ENCODE peak calls at places on chromosomes 7 and 10, in four cellular contexts. One of them, this sample, is unnamed. For H3K27me3, the result is how much of the 10 kb centered on the place peaks cover.

GRCh38 chr7:42618649-42619315 is 293.1 kb downstream of the C7orf25 start:
- DNase-seq in H9: no peak
- DNase-seq in neuronal stem cell: no peak
- DNase-seq in trophoblast cell: peak
- DNase-seq in this sample: no peak

GRCh38 chr7:2263176-2263575 is 21.1 kb downstream of the NUDT1 start:
- DNase-seq in H9: no peak
- DNase-seq in neuronal stem cell: no peak
- DNase-seq in trophoblast cell: no peak
- DNase-seq in this sample: no peak

GRCh38 chr7:32259917-32260596 is 189.8 kb upstream of the PDE1C start:
- DNase-seq in H9: no peak
- DNase-seq in neuronal stem cell: no peak
- DNase-seq in trophoblast cell: no peak
- DNase-seq in this sample: no peak

GRCh38 chr10:15715619-15716227 is 4.0 kb downstream of the ITGA8 start:
- DNase-seq in H9: no peak
- DNase-seq in neuronal stem cell: peak
- DNase-seq in trophoblast cell: no peak
- DNase-seq in this sample: peak

GRCh38 chr10:79284158-79284871 is 63.0 kb upstream of the PPIF start:
- DNase-seq in H9: no peak
- DNase-seq in neuronal stem cell: no peak
- DNase-seq in trophoblast cell: peak
- DNase-seq in this sample: no peak

GRCh38 chr10:124049484-124049883 is 43.9 kb downstream of the CHST15 start:
- DNase-seq in H9: no peak
- DNase-seq in neuronal stem cell: no peak
- DNase-seq in trophoblast cell: peak
- DNase-seq in this sample: peak

GRCh38 chr10:1382711-1383110 is 326.5 kb downstream of the WDR37 start:
- DNase-seq in H9: peak
- DNase-seq in neuronal stem cell: no peak
- DNase-seq in trophoblast cell: no peak
- DNase-seq in this sample: no peak

GRCh38 chr7:48638041-48638440 is 286.3 kb upstream of the CDC14C start:
- DNase-seq in H9: no peak
- DNase-seq in neuronal stem cell: no peak
- DNase-seq in trophoblast cell: no peak
- DNase-seq in this sample: no peak

GRCh38 chr7:76225379-76225778 is 23.7 kb downstream of the SRRM3 start:
- DNase-seq in H9: peak
- DNase-seq in neuronal stem cell: peak
- DNase-seq in trophoblast cell: peak
- DNase-seq in this sample: peak

GRCh38 chr7:64656489-64656888 is 9.4 kb upstream of the ZNF107 start:
- DNase-seq in H9: no peak
- DNase-seq in neuronal stem cell: no peak
- DNase-seq in trophoblast cell: peak
- DNase-seq in this sample: no peak

GRCh38 chr7:134254311-134254710 is 62.4 kb downstream of the SLC35B4 start:
- DNase-seq in H9: no peak
- DNase-seq in neuronal stem cell: no peak
- DNase-seq in trophoblast cell: peak
- DNase-seq in this sample: no peak

DNA sequence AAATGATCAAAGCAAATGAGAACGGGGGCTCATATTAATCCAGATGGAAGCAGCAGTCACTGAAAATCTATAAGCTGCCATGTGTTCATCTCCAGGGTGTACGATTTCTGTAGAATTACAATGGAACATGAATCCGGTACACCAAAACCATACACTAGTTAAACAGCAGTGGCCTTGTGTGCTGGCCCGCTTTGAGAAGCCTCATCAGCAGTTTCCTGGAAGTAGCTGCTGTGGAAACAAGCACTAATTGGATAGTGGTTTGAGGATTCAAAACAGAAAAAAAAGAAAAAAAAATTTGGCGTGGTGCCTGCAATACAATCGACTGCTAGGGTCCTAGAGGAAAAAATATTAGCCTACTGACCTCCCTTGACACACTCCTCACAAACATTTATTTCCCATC is 545.9 kb downstream of the SORCS1 start:
- DNase-seq in H9: no peak
- DNase-seq in neuronal stem cell: no peak
- DNase-seq in trophoblast cell: no peak
- DNase-seq in this sample: no peak
- H2BK12ac ChIP-seq in H9: no peak
- H2BK12ac ChIP-seq in neuronal stem cell: no peak
- H2BK12ac ChIP-seq in trophoblast cell: no peak
- H2BK12ac ChIP-seq in this sample: no peak

DNA sequence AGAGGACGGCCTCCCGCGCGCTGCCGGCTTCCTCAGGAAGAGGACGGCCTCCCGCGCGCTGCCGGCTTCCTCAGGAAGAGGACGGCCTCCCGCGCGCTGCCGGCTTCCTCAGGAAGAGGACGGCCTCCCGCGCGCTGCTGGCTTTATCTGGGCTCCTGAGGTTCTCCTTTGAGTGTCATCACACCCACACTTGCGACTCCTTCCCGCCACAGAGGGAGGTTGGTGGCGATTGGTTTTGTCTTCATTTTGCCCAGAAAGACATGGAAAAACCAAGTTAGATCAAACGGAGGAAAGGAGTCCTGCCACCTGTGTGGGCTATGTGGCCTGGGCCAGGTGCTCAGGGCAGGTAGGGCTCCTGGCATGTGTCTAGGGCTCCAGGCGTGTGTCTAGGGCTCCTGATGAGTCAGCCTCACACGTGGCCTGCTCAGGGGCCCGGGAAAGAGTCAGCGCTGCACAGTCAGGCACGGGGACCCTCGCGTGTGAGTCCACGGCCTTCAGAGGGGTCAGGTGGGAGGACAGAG is 138.0 kb downstream of the VIPR2 start:
- DNase-seq in H9: no peak
- DNase-seq in neuronal stem cell: no peak
- DNase-seq in trophoblast cell: peak
- DNase-seq in this sample: no peak
- H3K27me3 ChIP-seq in H9: under half
- H3K27me3 ChIP-seq in neuronal stem cell: under half
- H3K27me3 ChIP-seq in trophoblast cell: under half
- H3K27me3 ChIP-seq in this sample: under half

DNA sequence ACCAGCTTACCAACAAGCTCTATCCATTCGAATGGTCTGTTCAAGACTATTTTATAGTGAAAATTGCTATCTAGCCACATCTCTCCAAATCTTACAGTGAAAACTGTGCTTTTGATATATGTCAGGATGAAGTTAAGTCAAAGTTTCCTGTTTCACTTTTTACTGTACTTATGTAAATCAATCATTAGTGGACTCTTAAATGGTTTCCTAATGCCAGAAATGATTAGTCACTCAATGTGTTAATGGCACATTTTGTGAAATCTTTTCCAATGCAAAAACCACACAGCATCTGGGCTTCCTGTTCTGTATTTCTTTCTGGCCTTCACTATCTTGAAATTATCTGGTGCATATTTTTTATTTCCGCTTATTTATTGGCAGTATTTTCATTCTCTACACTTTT is 87.3 kb upstream of the STEAP1B start:
- DNase-seq in H9: no peak
- DNase-seq in neuronal stem cell: no peak
- DNase-seq in trophoblast cell: no peak
- DNase-seq in this sample: peak
- H3K14ac ChIP-seq in H9: no peak
- H3K14ac ChIP-seq in neuronal stem cell: no peak
- H3K14ac ChIP-seq in trophoblast cell: no peak
- H3K14ac ChIP-seq in this sample: no peak

GRCh38 chr7:28695300-28696261 is 262.5 kb downstream of the TRIL start:
- DNase-seq in H9: no peak
- DNase-seq in neuronal stem cell: peak
- DNase-seq in trophoblast cell: no peak
- DNase-seq in this sample: no peak
- H2BK12ac ChIP-seq in H9: no peak
- H2BK12ac ChIP-seq in neuronal stem cell: no peak
- H2BK12ac ChIP-seq in trophoblast cell: no peak
- H2BK12ac ChIP-seq in this sample: no peak

GRCh38 chr10:46551701-46552525 is 4.5 kb downstream of the GPRIN2 start:
- DNase-seq in H9: peak
- DNase-seq in neuronal stem cell: no peak
- DNase-seq in trophoblast cell: no peak
- DNase-seq in this sample: no peak

GRCh38 chr10:46549171-46550075 is 7.0 kb downstream of the GPRIN2 start:
- DNase-seq in H9: peak
- DNase-seq in neuronal stem cell: no peak
- DNase-seq in trophoblast cell: no peak
- DNase-seq in this sample: no peak

GRCh38 chr10:46550076-46550790 is 6.2 kb downstream of the GPRIN2 start:
- DNase-seq in H9: peak
- DNase-seq in neuronal stem cell: no peak
- DNase-seq in trophoblast cell: no peak
- DNase-seq in this sample: no peak

GRCh38 chr10:46552526-46553237 is 3.8 kb downstream of the GPRIN2 start:
- DNase-seq in H9: no peak
- DNase-seq in neuronal stem cell: no peak
- DNase-seq in trophoblast cell: no peak
- DNase-seq in this sample: no peak

DNA sequence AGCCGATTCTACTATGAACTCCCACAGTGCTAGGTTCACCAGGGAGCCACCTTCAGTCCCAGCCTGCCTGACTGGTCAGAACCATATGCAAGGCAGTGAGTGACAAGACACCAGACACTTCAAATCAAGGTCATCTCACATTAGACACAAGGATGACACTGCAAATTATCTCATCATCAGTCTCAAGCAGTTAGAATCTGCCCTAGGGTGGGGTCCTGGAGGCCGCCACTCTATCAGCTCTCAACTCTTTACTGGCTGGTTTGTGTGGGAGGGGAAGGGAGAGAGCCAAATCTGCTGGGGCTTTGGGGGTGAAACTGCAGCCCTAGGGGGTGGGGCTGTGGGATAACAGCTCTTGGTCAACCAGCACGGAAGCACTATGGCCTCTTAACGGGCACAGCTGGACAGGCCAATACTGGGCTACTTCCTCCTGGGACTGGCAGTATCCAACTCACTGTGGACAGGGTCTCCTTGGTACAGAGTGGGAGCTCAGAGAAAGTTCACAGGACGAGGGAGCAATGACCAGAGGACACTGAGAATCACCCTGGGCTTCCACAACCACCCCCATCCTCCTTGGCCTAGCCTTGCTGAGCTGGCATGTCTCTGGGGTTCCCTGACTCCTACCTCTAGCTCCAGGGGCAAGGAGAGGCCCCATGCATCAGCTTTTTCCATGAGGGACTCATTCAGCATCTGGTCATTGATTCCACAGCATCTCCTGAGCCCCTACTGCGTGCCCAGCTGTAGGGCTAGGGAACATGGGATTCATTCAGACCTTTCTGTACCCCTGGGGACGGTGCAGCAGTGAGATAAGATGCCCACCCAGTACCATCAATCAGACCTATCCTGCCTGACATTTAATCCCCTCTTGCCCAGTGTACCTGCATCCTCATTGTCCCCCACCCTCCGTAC is 5.4 kb downstream of the GPRIN2 start:
- DNase-seq in H9: peak
- DNase-seq in neuronal stem cell: no peak
- DNase-seq in trophoblast cell: no peak
- DNase-seq in this sample: no peak
- H3K27me3 ChIP-seq in H9: under half
- H3K27me3 ChIP-seq in neuronal stem cell: half or more
- H3K27me3 ChIP-seq in trophoblast cell: under half
- H3K27me3 ChIP-seq in this sample: under half

GRCh38 chr10:77420942-77421523 is 216.6 kb downstream of the KCNMA1 start:
- DNase-seq in H9: no peak
- DNase-seq in neuronal stem cell: no peak
- DNase-seq in trophoblast cell: no peak
- DNase-seq in this sample: no peak
- H3K14ac ChIP-seq in H9: no peak
- H3K14ac ChIP-seq in neuronal stem cell: no peak
- H3K14ac ChIP-seq in trophoblast cell: no peak
- H3K14ac ChIP-seq in this sample: no peak

GRCh38 chr7:150003304-150003810 is 129.6 kb downstream of the ATP6V0E2 start:
- DNase-seq in H9: no peak
- DNase-seq in neuronal stem cell: no peak
- DNase-seq in trophoblast cell: no peak
- DNase-seq in this sample: no peak
- H2BK12ac ChIP-seq in H9: no peak
- H2BK12ac ChIP-seq in neuronal stem cell: peak
- H2BK12ac ChIP-seq in trophoblast cell: no peak
- H2BK12ac ChIP-seq in this sample: no peak

GRCh38 chr7:155459867-155460461 is 2.0 kb downstream of the EN2 start:
- DNase-seq in H9: no peak
- DNase-seq in neuronal stem cell: no peak
- DNase-seq in trophoblast cell: no peak
- DNase-seq in this sample: no peak
- H3K27me3 ChIP-seq in H9: half or more
- H3K27me3 ChIP-seq in neuronal stem cell: under half
- H3K27me3 ChIP-seq in trophoblast cell: half or more
- H3K27me3 ChIP-seq in this sample: half or more

GRCh38 chr7:91079491-91079890 is 184.7 kb upstream of the FZD1 start:
- DNase-seq in H9: no peak
- DNase-seq in neuronal stem cell: no peak
- DNase-seq in trophoblast cell: peak
- DNase-seq in this sample: no peak
- H3K14ac ChIP-seq in H9: no peak
- H3K14ac ChIP-seq in neuronal stem cell: no peak
- H3K14ac ChIP-seq in trophoblast cell: no peak
- H3K14ac ChIP-seq in this sample: no peak

DNA sequence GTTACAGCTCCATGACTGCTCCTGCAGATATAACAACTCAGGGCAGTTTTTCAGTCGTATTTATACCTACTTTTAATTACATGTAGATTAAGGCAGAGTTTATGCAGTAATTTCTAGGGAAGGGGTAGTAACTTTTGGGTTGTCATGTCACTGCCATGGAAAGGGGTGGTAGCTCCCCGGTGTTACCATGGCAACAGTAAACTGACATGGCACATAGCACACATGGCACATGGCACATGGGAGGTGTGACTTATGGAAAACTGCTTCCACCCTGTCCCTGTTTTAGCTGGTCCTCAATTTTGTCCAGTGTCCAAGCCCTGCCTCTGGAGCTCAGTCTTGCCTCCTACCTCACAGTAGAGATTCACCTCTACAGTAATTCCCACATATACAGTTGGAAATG is 3.9 kb upstream of the TOMM7 start:
- DNase-seq in H9: no peak
- DNase-seq in neuronal stem cell: no peak
- DNase-seq in trophoblast cell: no peak
- DNase-seq in this sample: no peak
- H2BK12ac ChIP-seq in H9: no peak
- H2BK12ac ChIP-seq in neuronal stem cell: no peak
- H2BK12ac ChIP-seq in trophoblast cell: no peak
- H2BK12ac ChIP-seq in this sample: no peak

This sample was measured in mesenchymal stem cell.